ENCODE peak calls at places on chromosomes 3 and 15, in ten cellular contexts. F, C, T, X, Q, A, U, N, M and R are unnamed samples.

GRCh38 chr15:70182858-70183695 is 85.4 kb upstream of the TLE3 start:
- DNase-seq in F (no peak), C (no peak), T (no peak), X (no peak), Q (no peak), A (peak; percentile 51), U (no peak), N (no peak), M (no peak), R (no peak)

GRCh38 chr3:127389415-127389814 is 101.6 kb upstream of the PRR20G start:
- DNase-seq in F (no peak), C (no peak), T (no peak), X (peak; percentile 69), Q (no peak), A (no peak), U (peak; percentile 74), N (no peak), M (no peak), R (no peak)

GRCh38 chr3:78041486-78041885 is 1001.6 kb downstream of the ROBO2 start:
- DNase-seq in F (no peak), C (no peak), T (no peak), X (no peak), Q (no peak), A (no peak), U (no peak), N (no peak), M (no peak), R (peak; percentile 77)

GRCh38 chr3:4350789-4351163 is 47.6 kb downstream of the SETMAR start:
- DNase-seq in F (peak; percentile 76), C (peak; percentile 66), T (peak; percentile 8), X (peak; percentile 73), Q (peak; percentile 45), A (peak; percentile 58), U (peak; percentile 57), N (peak; percentile 85), M (peak; percentile 63), R (peak; percentile 83)

GRCh38 chr3:53941174-53941573 is 49.5 kb upstream of the SELENOK start:
- DNase-seq in F (no peak), C (no peak), T (no peak), X (peak; percentile 79), Q (no peak), A (no peak), U (peak; percentile 70), N (no peak), M (no peak), R (peak; percentile 7)

GRCh38 chr3:97827741-97828471 is 6.1 kb downstream of the CRYBG3 start:
- DNase-seq in F (no peak), C (no peak), T (peak; percentile 32), X (peak; percentile 8), Q (peak; percentile 44), A (no peak), U (no peak), N (peak; percentile 96), M (no peak), R (peak; percentile 33)

GRCh38 chr3:124859025-124859424 is 28.1 kb downstream of the ITGB5 start:
- DNase-seq in F (no peak), C (peak; percentile 23), T (no peak), X (peak; percentile 89), Q (no peak), A (no peak), U (peak; percentile 82), N (no peak), M (peak; percentile 48), R (peak; percentile 92)

GRCh38 chr3:179933079-179933478 is 103.7 kb downstream of the PEX5L start:
- DNase-seq in F (no peak), C (no peak), T (no peak), X (no peak), Q (no peak), A (no peak), U (no peak), N (no peak), M (no peak), R (no peak)

GRCh38 chr3:27720899-27721716 is 1.0 kb downstream of the EOMES start:
- DNase-seq in F (no peak), C (no peak), T (no peak), X (no peak), Q (no peak), A (peak; percentile 73), U (no peak), N (no peak), M (no peak), R (no peak)

GRCh38 chr15:67132276-67132675 is 66.9 kb downstream of the SMAD3 start:
- DNase-seq in F (no peak), C (no peak), T (no peak), X (no peak), Q (no peak), A (no peak), U (no peak), N (no peak), M (no peak), R (no peak)

GRCh38 chr15:80849308-80849707 is 70.1 kb downstream of the CEMIP start:
- DNase-seq in F (no peak), C (no peak), T (no peak), X (peak; percentile 91), Q (no peak), A (no peak), U (peak; percentile 90), N (no peak), M (no peak), R (peak; percentile 76)

GRCh38 chr15:40040293-40040635 is 1.3 kb upstream of the SRP14 start:
- DNase-seq in F (no peak), C (no peak), T (no peak), X (no peak), Q (no peak), A (no peak), U (no peak), N (no peak), M (no peak), R (no peak)

GRCh38 chr15:100109486-100110035 is 232.2 kb downstream of the ADAMTS17 start:
- DNase-seq in F (no peak), C (no peak), T (no peak), X (no peak), Q (no peak), A (no peak), U (no peak), N (no peak), M (no peak), R (no peak)

GRCh38 chr3:66393486-66394260 is 107.1 kb downstream of the LRIG1 start:
- DNase-seq in F (peak; percentile 81), C (no peak), T (no peak), X (no peak), Q (no peak), A (no peak), U (no peak), N (no peak), M (no peak), R (peak; percentile 77)

GRCh38 chr3:16548721-16549120 is 35.2 kb upstream of the RFTN1 start:
- DNase-seq in F (no peak), C (no peak), T (no peak), X (peak; percentile 84), Q (no peak), A (no peak), U (peak; percentile 67), N (no peak), M (no peak), R (peak; percentile 87)

GRCh38 chr15:60426870-60427528 is 29.2 kb upstream of the ANXA2 start:
- DNase-seq in F (no peak), C (no peak), T (no peak), X (peak; percentile 60), Q (no peak), A (no peak), U (peak; percentile 29), N (no peak), M (no peak), R (peak; percentile 81)

GRCh38 chr15:73326157-73326556 is 42.6 kb downstream of the HCN4 start:
- DNase-seq in F (no peak), C (no peak), T (no peak), X (no peak), Q (no peak), A (no peak), U (no peak), N (no peak), M (no peak), R (no peak)

GRCh38 chr3:172622916-172623700 is 87.8 kb downstream of the NCEH1 start:
- DNase-seq in F (peak; percentile 29), C (peak; percentile 27), T (no peak), X (peak; percentile 52), Q (no peak), A (peak; percentile 38), U (peak; percentile 70), N (no peak), M (peak; percentile 35), R (peak; percentile 77)

GRCh38 chr3:10962481-10963036 is 30.0 kb upstream of the SLC6A1 start:
- DNase-seq in F (no peak), C (no peak), T (no peak), X (no peak), Q (no peak), A (no peak), U (no peak), N (no peak), M (no peak), R (no peak)